ENCODE peak calls at places on chromosomes 6 and 20, in six cellular contexts. G, T, P, Z, S and W are unnamed samples.

GRCh38 chr20:2687514-2687913 is 5.1 kb upstream of the EBF4 start:
- DNase-seq in G (no peak), T (no peak), P (no peak), Z (no peak), S (no peak), W (no peak)

GRCh38 chr6:35050988-35051330 is 90.2 kb downstream of the TCP11 start:
- DNase-seq in G (no peak), T (no peak), P (no peak), Z (no peak), S (no peak), W (no peak)

GRCh38 chr20:54140927-54141566 is 32.7 kb downstream of the CYP24A1 start:
- DNase-seq in G (no peak), T (peak; percentile 96), P (no peak), Z (no peak), S (no peak), W (peak; percentile 78)

GRCh38 chr20:51752343-51752951 is 15.7 kb downstream of the ATP9A start:
- DNase-seq in G (no peak), T (peak; percentile 71), P (no peak), Z (no peak), S (no peak), W (peak; percentile 72)

GRCh38 chr6:152378154-152378553 is 259.0 kb downstream of the SYNE1 start:
- DNase-seq in G (no peak), T (peak; percentile 28), P (no peak), Z (no peak), S (no peak), W (no peak)

GRCh38 chr20:49575551-49576060 is 7.7 kb upstream of the PTGIS start:
- DNase-seq in G (no peak), T (no peak), P (no peak), Z (no peak), S (no peak), W (no peak)

GRCh38 chr20:46232575-46232974 is 75.7 kb downstream of the CDH22 start:
- DNase-seq in G (no peak), T (no peak), P (no peak), Z (no peak), S (peak; percentile 68), W (no peak)

GRCh38 chr20:25309395-25310267 is 61.7 kb downstream of the PYGB start:
- DNase-seq in G (peak; percentile 51), T (peak; percentile 82), P (no peak), Z (no peak), S (peak; percentile 82), W (peak; percentile 96)

GRCh38 chr6:38797391-38797790 is 82.3 kb downstream of the DNAH8 start:
- DNase-seq in G (no peak), T (no peak), P (no peak), Z (no peak), S (no peak), W (no peak)

GRCh38 chr20:48129319-48129973 is 344.2 kb upstream of the SULF2 start:
- DNase-seq in G (no peak), T (no peak), P (no peak), Z (no peak), S (no peak), W (no peak)

GRCh38 chr6:155121699-155122098 is 126.6 kb downstream of the TIAM2 start:
- DNase-seq in G (no peak), T (no peak), P (no peak), Z (no peak), S (peak; percentile 63), W (no peak)

GRCh38 chr6:91029211-91029610 is 442.3 kb upstream of the MAP3K7 start:
- DNase-seq in G (no peak), T (no peak), P (no peak), Z (no peak), S (no peak), W (no peak)

GRCh38 chr20:33167859-33168258 is at the start of gene BPIFA2:
- DNase-seq in G (no peak), T (no peak), P (no peak), Z (no peak), S (no peak), W (no peak)

GRCh38 chr20:63328026-63328700 is 33.0 kb downstream of the CHRNA4 start:
- DNase-seq in G (no peak), T (no peak), P (no peak), Z (no peak), S (no peak), W (no peak)

GRCh38 chr20:38258545-38259223 is 1.9 kb downstream of the KIAA1755 start:
- DNase-seq in G (no peak), T (no peak), P (no peak), Z (no peak), S (no peak), W (no peak)

GRCh38 chr20:6277661-6278060 is 154.8 kb upstream of the FERMT1 start:
- DNase-seq in G (no peak), T (no peak), P (no peak), Z (no peak), S (no peak), W (no peak)

GRCh38 chr6:36920546-36920945 is 34.0 kb upstream of the PI16 start:
- DNase-seq in G (no peak), T (no peak), P (no peak), Z (no peak), S (no peak), W (no peak)

GRCh38 chr6:116491610-116492330 is 19.7 kb upstream of the CALHM5 start:
- DNase-seq in G (no peak), T (no peak), P (no peak), Z (no peak), S (no peak), W (no peak)

GRCh38 chr6:37920667-37921066 is 101.1 kb downstream of the ZFAND3 start:
- DNase-seq in G (no peak), T (peak; percentile 90), P (no peak), Z (no peak), S (no peak), W (peak; percentile 28)

GRCh38 chr6:116648161-116648560 is 20.4 kb downstream of the ZUP1 start:
- DNase-seq in G (no peak), T (no peak), P (no peak), Z (no peak), S (no peak), W (no peak)

GRCh38 chr20:32638848-32639247 is 34.9 kb downstream of the C20orf203 start:
- DNase-seq in G (no peak), T (no peak), P (no peak), Z (no peak), S (peak; percentile 81), W (no peak)

GRCh38 chr6:21992178-21992967 is 304.5 kb downstream of the PRL start:
- DNase-seq in G (no peak), T (no peak), P (no peak), Z (no peak), S (no peak), W (no peak)

GRCh38 chr6:81766482-81767069 is 14.1 kb upstream of the TENT5A start:
- DNase-seq in G (no peak), T (peak; percentile 78), P (no peak), Z (no peak), S (no peak), W (peak; percentile 63)

GRCh38 chr6:70590387-70590786 is 23.7 kb downstream of the SDHAF4 start:
- DNase-seq in G (no peak), T (no peak), P (no peak), Z (no peak), S (no peak), W (no peak)

GRCh38 chr6:70593118-70593486 is 26.4 kb downstream of the SDHAF4 start:
- DNase-seq in G (no peak), T (no peak), P (no peak), Z (no peak), S (no peak), W (no peak)

DNA sequence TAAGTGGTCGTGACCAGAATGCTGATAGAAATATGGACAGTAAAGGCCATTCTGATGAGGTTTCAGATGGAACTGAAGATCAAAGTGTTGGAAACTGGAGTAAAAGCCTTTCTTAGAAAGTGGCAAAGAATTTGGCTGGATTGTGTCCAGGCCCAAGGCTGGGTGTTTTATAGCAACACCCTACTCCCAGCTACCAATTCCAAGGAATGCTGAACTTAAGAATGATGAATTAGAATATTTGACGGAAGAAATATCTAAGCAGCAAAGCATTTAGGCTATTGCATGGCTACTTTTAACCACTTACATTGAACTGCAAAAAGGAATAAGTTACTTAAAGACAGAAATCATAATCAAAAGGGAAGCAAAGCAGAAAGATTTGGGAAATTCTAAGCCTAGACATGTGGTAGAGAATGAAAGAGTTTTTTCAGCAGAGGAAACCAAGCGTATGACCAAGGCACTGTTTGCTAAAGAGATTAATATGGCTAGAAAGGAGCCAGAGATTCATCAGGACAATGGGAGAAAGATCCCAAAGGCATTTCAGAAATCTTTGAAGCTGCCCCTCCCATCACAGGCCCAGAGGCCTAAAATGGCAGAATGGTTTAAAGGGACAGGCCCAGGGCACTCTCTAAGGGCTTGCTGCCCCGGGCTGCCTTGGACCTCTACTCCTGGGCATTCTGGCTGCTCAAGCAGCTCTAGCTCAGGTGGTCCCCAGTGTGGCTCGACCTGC is 25.8 kb downstream of the SDHAF4 start:
- DNase-seq in G (no peak), T (peak; percentile 75), P (no peak), Z (no peak), S (no peak), W (no peak)
- TF ChIP-seq MAX in G (no peak), T (no peak), P (no peak), Z (no peak), S (no peak), W (no peak)

DNA sequence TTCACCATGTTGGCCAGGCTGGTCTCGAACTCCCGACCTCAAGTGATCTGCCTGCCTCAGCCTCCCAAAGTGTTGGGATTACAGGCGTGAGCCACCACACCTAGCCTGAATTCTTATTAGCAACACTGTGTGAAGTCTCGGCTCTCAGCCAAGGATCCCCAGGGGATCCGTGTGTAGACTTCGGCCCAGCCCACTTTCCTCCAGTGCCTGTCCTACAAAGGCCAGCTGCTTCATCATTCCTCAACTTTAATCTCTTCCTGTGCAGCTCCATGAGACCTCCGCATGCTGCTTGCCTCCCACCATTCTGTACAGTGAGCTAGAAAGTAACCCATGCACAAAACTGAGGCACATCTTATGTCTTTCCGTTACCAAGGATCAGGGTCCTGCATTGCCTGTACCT is 71.8 kb downstream of the SAMD3 start:
- DNase-seq in G (no peak), T (no peak), P (no peak), Z (no peak), S (no peak), W (no peak)
- TF ChIP-seq CHD2 in G (no peak), T (no peak), P (no peak), Z (no peak), S (no peak), W (no peak)

DNA sequence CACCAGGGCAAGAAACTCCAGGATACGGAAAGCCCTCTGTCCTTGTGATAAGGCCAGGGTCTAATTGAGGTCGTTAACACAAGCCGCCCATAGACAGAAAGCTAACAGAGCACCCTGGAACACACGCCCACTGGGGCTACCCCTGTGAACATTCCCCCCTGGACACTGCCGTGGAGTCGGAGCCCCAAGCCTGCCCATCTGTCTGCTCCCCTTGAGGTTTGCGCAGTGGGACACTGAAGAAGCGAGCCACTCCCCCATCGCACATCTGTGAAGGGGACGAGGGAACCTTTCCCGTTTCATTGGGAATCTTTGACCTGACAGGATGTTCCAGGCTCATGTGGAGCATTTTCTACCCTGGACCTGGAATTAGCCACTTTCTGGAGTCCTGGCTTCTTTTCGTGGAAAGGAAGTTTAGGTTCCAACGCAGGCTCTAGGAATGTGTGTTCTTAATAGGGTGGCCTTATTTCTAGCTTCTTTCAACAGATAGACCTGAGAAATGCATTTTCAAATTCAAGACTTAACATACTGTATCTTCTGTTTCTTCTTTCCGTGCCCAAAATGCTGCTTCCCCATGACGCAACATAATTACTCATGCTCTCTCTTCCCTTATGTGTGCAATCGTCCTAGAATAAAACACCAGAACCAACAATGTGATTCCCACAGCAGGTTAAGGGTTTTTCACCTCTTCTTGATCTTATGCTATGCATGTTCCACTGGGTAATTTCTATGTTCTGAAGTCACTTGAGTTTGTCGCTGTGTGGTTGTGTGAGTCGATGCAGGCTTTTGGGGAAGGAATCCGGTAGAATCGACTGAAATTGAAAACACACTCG is 161.1 kb downstream of the ERMARD start:
- DNase-seq in G (no peak), T (no peak), P (no peak), Z (no peak), S (no peak), W (no peak)
- H3K9me3 ChIP-seq in G (no peaks in the 10 kb centered on the region), T (no peaks in the 10 kb centered on the region), P (no peaks in the 10 kb centered on the region), Z (no peaks in the 10 kb centered on the region), S (no peaks in the 10 kb centered on the region), W (no peaks in the 10 kb centered on the region)

GRCh38 chr6:168278904-168279303 is 40.7 kb downstream of the DACT2 start:
- DNase-seq in G (no peak), T (no peak), P (no peak), Z (no peak), S (no peak), W (no peak)
- TF ChIP-seq MAX in G (no peak), T (no peak), P (no peak), Z (no peak), S (no peak), W (no peak)